ENCODE peak calls at places on chromosomes 2 and 18, in four cellular contexts. I is prostate gland, V is cardiac fibroblast, R is cardiac muscle cell. J is an unnamed sample.

GRCh38 chr18:79570266-79571201 is 109.1 kb upstream of the CTDP1 start:
- DNase-seq in I (no peak), R (peak), V (peak), J (no peak)

GRCh38 chr2:191929288-191929687 is 82.4 kb upstream of the CAVIN2 start:
- DNase-seq in R (peak), V (peak), I (no peak), J (no peak)

GRCh38 chr2:156339110-156339847 is 6.8 kb upstream of the NR4A2 start:
- DNase-seq in R (no peak), I (no peak), V (no peak), J (no peak)

GRCh38 chr2:125424386-125424785 is 1231.6 kb upstream of the GYPC start:
- DNase-seq in V (no peak), I (no peak), R (no peak), J (no peak)

GRCh38 chr2:241354668-241355658 is 1.1 kb upstream of the FARP2 start:
- DNase-seq in I (peak), R (peak), V (peak), J (peak)

GRCh38 chr18:56650056-56650455 is 1.1 kb upstream of the WDR7 start:
- DNase-seq in V (no peak), R (no peak), I (no peak), J (no peak)

GRCh38 chr18:26819046-26819445 is 46.5 kb downstream of the AQP4 start:
- DNase-seq in V (no peak), R (no peak), I (no peak), J (no peak)

GRCh38 chr18:57208056-57208455 is 61.2 kb downstream of the BOD1L2 start:
- DNase-seq in R (no peak), I (no peak), V (no peak), J (no peak)

GRCh38 chr2:88350641-88351601 is 101.6 kb downstream of the FOXI3 start:
- DNase-seq in I (peak), V (peak), R (peak), J (peak)

GRCh38 chr2:115910270-115910669 is 1467.8 kb downstream of the DPP10 start:
- DNase-seq in I (no peak), V (no peak), R (no peak), J (peak)

GRCh38 chr2:61707984-61708852 is 145.6 kb downstream of the FAM161A start:
- DNase-seq in I (peak), V (peak), R (peak), J (peak)

GRCh38 chr2:23993736-23994269 is 16.1 kb upstream of the MFSD2B start:
- DNase-seq in I (no peak), V (no peak), R (no peak), J (no peak)

GRCh38 chr2:190789074-190790004 is 91.3 kb upstream of the GLS start:
- DNase-seq in V (no peak), R (no peak), I (no peak), J (no peak)

GRCh38 chr2:55916473-55917049 is 7.0 kb downstream of the EFEMP1 start:
- DNase-seq in V (no peak), R (no peak), I (no peak), J (no peak)

GRCh38 chr2:190722061-190722759 is 73.3 kb downstream of the NAB1 start:
- DNase-seq in V (peak), I (no peak), R (no peak), J (no peak)

GRCh38 chr2:145815933-145816332 is 1296.0 kb upstream of the ZEB2 start:
- DNase-seq in V (no peak), I (no peak), R (no peak), J (no peak)

GRCh38 chr18:32249147-32249546 is 59.3 kb downstream of the MEP1B start:
- DNase-seq in R (no peak), V (no peak), I (no peak), J (no peak)

GRCh38 chr18:7305416-7305815 is 74.5 kb downstream of the LRRC30 start:
- DNase-seq in I (no peak), V (no peak), R (no peak), J (no peak)

GRCh38 chr2:160293401-160293911 is 93.4 kb upstream of the ITGB6 start:
- DNase-seq in I (no peak), R (peak), V (peak), J (no peak)

GRCh38 chr2:44793322-44793870 is 148.1 kb upstream of the SIX3 start:
- DNase-seq in I (no peak), V (peak), R (peak), J (peak)

GRCh38 chr2:46866770-46867246 is 48.8 kb downstream of the MCFD2 start:
- DNase-seq in V (peak), I (peak), R (peak), J (no peak)

GRCh38 chr2:98454500-98455235 is 10.0 kb downstream of the INPP4A start:
- DNase-seq in I (no peak), R (peak), V (peak), J (no peak)

GRCh38 chr2:235614900-235615712 is 121.3 kb downstream of the AGAP1 start:
- DNase-seq in I (no peak), R (peak), V (peak), J (no peak)

GRCh38 chr2:46490521-46491141 is 11.3 kb downstream of the TMEM247 start:
- DNase-seq in R (peak), V (no peak), I (no peak), J (no peak)

GRCh38 chr2:174662459-174662858 is 64.9 kb upstream of the WIPF1 start:
- DNase-seq in I (no peak), V (peak), R (peak), J (no peak)

GRCh38 chr18:61602836-61603235 is 269.6 kb downstream of the CDH20 start:
- DNase-seq in R (no peak), I (no peak), V (peak), J (no peak)

GRCh38 chr2:39094717-39095363 is 26.0 kb downstream of the SOS1 start:
- DNase-seq in I (no peak), V (peak), R (peak), J (no peak)

GRCh38 chr2:241671457-241672240 is 15.0 kb downstream of the DTYMK start:
- DNase-seq in V (no peak), R (no peak), I (no peak), J (no peak)

GRCh38 chr18:21600526-21601410 is at the start of gene ESCO1:
- DNase-seq in I (peak), V (peak), R (peak), J (peak)
- TF ChIP-seq CTCF in I (peak), V (peak), R (peak), J (peak)

GRCh38 chr2:65252640-65253039 is 25.0 kb downstream of the ACTR2 start:
- DNase-seq in V (no peak), I (no peak), R (no peak), J (no peak)

GRCh38 chr2:65261676-65262075 is 34.0 kb downstream of the ACTR2 start:
- DNase-seq in V (peak), I (no peak), R (no peak), J (no peak)

DNA sequence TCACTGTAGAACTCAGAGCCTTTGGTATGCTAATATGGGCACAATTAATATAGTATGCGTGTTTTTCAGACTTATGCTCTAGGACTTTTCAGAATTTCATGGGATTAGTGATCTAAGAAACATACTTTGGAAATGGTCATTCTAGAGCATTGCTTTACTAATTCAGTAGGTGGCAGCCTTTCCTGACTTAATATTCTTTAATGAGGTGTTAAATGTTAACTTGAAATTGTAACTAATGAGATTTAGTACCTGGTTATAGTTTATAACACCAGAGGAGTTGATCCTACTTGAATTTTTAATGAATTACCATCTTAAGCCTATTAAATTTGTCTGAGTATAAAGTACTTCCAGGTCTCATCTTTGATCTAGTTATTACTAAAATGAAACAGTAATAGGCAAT is 28.5 kb downstream of the ACTR2 start:
- DNase-seq in V (no peak), R (no peak), I (no peak), J (no peak)
- TF ChIP-seq CTCF in V (no peak), R (peak), I (no peak), J (no peak)

GRCh38 chr2:134788417-134788816 is 50.0 kb upstream of the ACMSD start:
- DNase-seq in I (no peak), R (no peak), V (no peak), J (no peak)

GRCh38 chr2:134790487-134790886 is 47.9 kb upstream of the ACMSD start:
- DNase-seq in R (no peak), I (no peak), V (no peak), J (no peak)

GRCh38 chr2:134792147-134792546 is 46.3 kb upstream of the ACMSD start:
- DNase-seq in I (no peak), V (no peak), R (no peak), J (no peak)

GRCh38 chr2:134795765-134796164 is 42.7 kb upstream of the ACMSD start:
- DNase-seq in V (no peak), I (no peak), R (no peak), J (no peak)

GRCh38 chr2:134791606-134792005 is 46.8 kb upstream of the ACMSD start:
- DNase-seq in R (no peak), I (no peak), V (no peak), J (no peak)
- TF ChIP-seq CTCF in R (no peak), I (no peak), V (no peak), J (no peak)

GRCh38 chr2:222862068-222862914 is 1.5 kb downstream of the ACSL3 start:
- DNase-seq in I (peak), R (peak), V (peak), J (no peak)
- TF ChIP-seq CTCF in I (peak), R (peak), V (peak), J (no peak)

GRCh38 chr18:74063552-74063951 is 84.1 kb downstream of the FBXO15 start:
- DNase-seq in V (no peak), I (no peak), R (no peak), J (no peak)

GRCh38 chr18:74065366-74065765 is 82.3 kb downstream of the FBXO15 start:
- DNase-seq in I (no peak), V (no peak), R (no peak), J (no peak)

GRCh38 chr18:74063023-74063422 is 84.6 kb downstream of the FBXO15 start:
- DNase-seq in I (no peak), V (no peak), R (no peak), J (no peak)

GRCh38 chr18:74064510-74064909 is 83.1 kb downstream of the FBXO15 start:
- DNase-seq in R (no peak), I (no peak), V (no peak), J (no peak)

GRCh38 chr18:74066018-74066417 is 81.6 kb downstream of the FBXO15 start:
- DNase-seq in V (no peak), R (no peak), I (no peak), J (no peak)
- TF ChIP-seq CTCF in V (no peak), R (no peak), I (no peak), J (no peak)

GRCh38 chr2:233414273-233414654 is 60.0 kb downstream of the DGKD start:
- DNase-seq in R (peak), I (no peak), V (no peak), J (no peak)
- TF ChIP-seq CTCF in R (no peak), I (no peak), V (no peak), J (no peak)

GRCh38 chr2:84905181-84906107 is at the start of gene TMSB10:
- DNase-seq in I (peak), R (peak), V (peak), J (peak)

GRCh38 chr2:84906108-84906899 is 848 bp downstream of the TMSB10 start:
- DNase-seq in V (no peak), R (no peak), I (no peak), J (peak)

GRCh38 chr2:84904717-84905174 is 710 bp upstream of the TMSB10 start:
- DNase-seq in I (peak), V (peak), R (peak), J (peak)

GRCh38 chr2:84902526-84902925 is 2.9 kb upstream of the TMSB10 start:
- DNase-seq in V (no peak), R (no peak), I (no peak), J (no peak)

GRCh38 chr2:84904151-84904550 is 1.3 kb upstream of the TMSB10 start:
- DNase-seq in R (no peak), V (no peak), I (no peak), J (no peak)
- TF ChIP-seq CTCF in R (no peak), V (no peak), I (no peak), J (no peak)